ENCODE peak calls at places on chromosomes 5 and 9, in five cellular contexts. R, Z, U, W and O are unnamed samples.

GRCh38 chr5:171984748-171985419 is 21.6 kb downstream of the FBXW11 start:
- DNase-seq in R (no peak), Z (peak), U (no peak), W (peak), O (peak)

GRCh38 chr5:35183243-35183955 is 46.9 kb downstream of the PRLR start:
- DNase-seq in R (peak), Z (no peak), U (peak), W (peak), O (peak)

GRCh38 chr9:77769246-77769645 is 121.1 kb upstream of the GNA14 start:
- DNase-seq in R (no peak), Z (no peak), U (no peak), W (peak), O (no peak)

GRCh38 chr5:139178948-139179347 is 19.2 kb downstream of the SIL1 start:
- DNase-seq in R (no peak), Z (no peak), U (no peak), W (peak), O (no peak)

GRCh38 chr5:123099514-123100151 is 10.6 kb downstream of the PRDM6 start:
- DNase-seq in R (no peak), Z (no peak), U (peak), W (no peak), O (peak)

GRCh38 chr5:11797132-11797531 is 107.1 kb downstream of the CTNND2 start:
- DNase-seq in R (peak), Z (no peak), U (peak), W (no peak), O (peak)

GRCh38 chr5:74367931-74368330 is 272.6 kb downstream of the ENC1 start:
- DNase-seq in R (no peak), Z (no peak), U (no peak), W (no peak), O (no peak)

GRCh38 chr9:113919825-113920224 is 43.7 kb downstream of the ZNF618 start:
- DNase-seq in R (no peak), Z (no peak), U (no peak), W (no peak), O (no peak)

GRCh38 chr5:126067404-126067803 is 355.8 kb upstream of the GRAMD2B start:
- DNase-seq in R (no peak), Z (no peak), U (no peak), W (no peak), O (no peak)

GRCh38 chr5:126104951-126105350 is 318.3 kb upstream of the GRAMD2B start:
- DNase-seq in R (no peak), Z (no peak), U (no peak), W (no peak), O (no peak)

GRCh38 chr9:81423589-81424326 is 265.6 kb downstream of the TLE1 start:
- DNase-seq in R (no peak), Z (no peak), U (no peak), W (no peak), O (no peak)